ENCODE peak calls at places on chromosomes 7 and 10, in six cellular contexts. One of them, this sample, is unnamed.

GRCh38 chr10:132938472-132939329 is 3.7 kb downstream of the CFAP46 start:
- DNase-seq in A549: no peak
- DNase-seq in transverse colon: no peak
- DNase-seq in ovary: peak
- DNase-seq in body of pancreas: no peak
- DNase-seq in testis: no peak
- DNase-seq in this sample: no peak

GRCh38 chr7:124035706-124036105 is 2.8 kb upstream of the TMEM229A start:
- DNase-seq in A549: no peak
- DNase-seq in transverse colon: no peak
- DNase-seq in ovary: no peak
- DNase-seq in body of pancreas: no peak
- DNase-seq in testis: no peak
- DNase-seq in this sample: no peak

GRCh38 chr10:55033061-55033460 is 232.0 kb upstream of the PCDH15 start:
- DNase-seq in A549: no peak
- DNase-seq in transverse colon: no peak
- DNase-seq in ovary: no peak
- DNase-seq in body of pancreas: no peak
- DNase-seq in testis: no peak
- DNase-seq in this sample: no peak

GRCh38 chr10:72744566-72744965 is 52.6 kb downstream of the MCU start:
- DNase-seq in A549: no peak
- DNase-seq in transverse colon: no peak
- DNase-seq in ovary: no peak
- DNase-seq in body of pancreas: no peak
- DNase-seq in testis: no peak
- DNase-seq in this sample: no peak

GRCh38 chr10:28734940-28735759 is 57.8 kb downstream of the BAMBI start:
- DNase-seq in A549: peak
- DNase-seq in transverse colon: no peak
- DNase-seq in ovary: no peak
- DNase-seq in body of pancreas: no peak
- DNase-seq in testis: no peak
- DNase-seq in this sample: peak

GRCh38 chr10:12130237-12130872 is 878 bp downstream of the SEC61A2 start:
- DNase-seq in A549: peak
- DNase-seq in transverse colon: peak
- DNase-seq in ovary: no peak
- DNase-seq in body of pancreas: peak
- DNase-seq in testis: peak
- DNase-seq in this sample: peak

GRCh38 chr10:97689637-97690036 is 2.6 kb upstream of the AVPI1 start:
- DNase-seq in A549: peak
- DNase-seq in transverse colon: no peak
- DNase-seq in ovary: no peak
- DNase-seq in body of pancreas: no peak
- DNase-seq in testis: no peak
- DNase-seq in this sample: peak

GRCh38 chr10:132392811-132393694 is 3.9 kb upstream of the PWWP2B start:
- DNase-seq in A549: no peak
- DNase-seq in transverse colon: peak
- DNase-seq in ovary: peak
- DNase-seq in body of pancreas: peak
- DNase-seq in testis: no peak
- DNase-seq in this sample: peak

GRCh38 chr10:26869528-26869927 is 8.8 kb upstream of the ABI1 start:
- DNase-seq in A549: no peak
- DNase-seq in transverse colon: no peak
- DNase-seq in ovary: no peak
- DNase-seq in body of pancreas: peak
- DNase-seq in testis: no peak
- DNase-seq in this sample: no peak

GRCh38 chr7:37220664-37221063 is 228.0 kb downstream of the ELMO1 start:
- DNase-seq in A549: no peak
- DNase-seq in transverse colon: no peak
- DNase-seq in ovary: no peak
- DNase-seq in body of pancreas: no peak
- DNase-seq in testis: no peak
- DNase-seq in this sample: no peak

GRCh38 chr7:73702665-73703064 is 16.8 kb downstream of the STX1A start:
- DNase-seq in A549: no peak
- DNase-seq in transverse colon: no peak
- DNase-seq in ovary: no peak
- DNase-seq in body of pancreas: no peak
- DNase-seq in testis: no peak
- DNase-seq in this sample: no peak

GRCh38 chr7:116733924-116734591 is 62.1 kb downstream of the MET start:
- DNase-seq in A549: no peak
- DNase-seq in transverse colon: no peak
- DNase-seq in ovary: no peak
- DNase-seq in body of pancreas: peak
- DNase-seq in testis: no peak
- DNase-seq in this sample: no peak

GRCh38 chr7:17638727-17639126 is 301.6 kb downstream of the SNX13 start:
- DNase-seq in A549: no peak
- DNase-seq in transverse colon: no peak
- DNase-seq in ovary: no peak
- DNase-seq in body of pancreas: no peak
- DNase-seq in testis: no peak
- DNase-seq in this sample: no peak

GRCh38 chr10:26486985-26487850 is 49.1 kb downstream of the APBB1IP start:
- DNase-seq in A549: peak
- DNase-seq in transverse colon: peak
- DNase-seq in ovary: no peak
- DNase-seq in body of pancreas: no peak
- DNase-seq in testis: no peak
- DNase-seq in this sample: peak

GRCh38 chr10:128540806-128541739 is 414.9 kb upstream of the MKI67 start:
- DNase-seq in A549: no peak
- DNase-seq in transverse colon: peak
- DNase-seq in ovary: no peak
- DNase-seq in body of pancreas: peak
- DNase-seq in testis: peak
- DNase-seq in this sample: no peak

GRCh38 chr7:6398943-6399342 is 48.8 kb downstream of the DAGLB start:
- DNase-seq in A549: no peak
- DNase-seq in transverse colon: no peak
- DNase-seq in ovary: no peak
- DNase-seq in body of pancreas: no peak
- DNase-seq in testis: no peak
- DNase-seq in this sample: no peak

GRCh38 chr7:95509199-95509598 is 23.5 kb downstream of the ASB4 start:
- DNase-seq in A549: no peak
- DNase-seq in transverse colon: no peak
- DNase-seq in ovary: no peak
- DNase-seq in body of pancreas: peak
- DNase-seq in testis: no peak
- DNase-seq in this sample: peak

GRCh38 chr10:62632071-62632809 is 172.3 kb upstream of the ADO start:
- DNase-seq in A549: no peak
- DNase-seq in transverse colon: peak
- DNase-seq in ovary: no peak
- DNase-seq in body of pancreas: no peak
- DNase-seq in testis: peak
- DNase-seq in this sample: no peak

GRCh38 chr7:46486264-46487206 is 565.5 kb upstream of the IGFBP3 start:
- DNase-seq in A549: peak
- DNase-seq in transverse colon: peak
- DNase-seq in ovary: peak
- DNase-seq in body of pancreas: peak
- DNase-seq in testis: no peak
- DNase-seq in this sample: no peak

GRCh38 chr10:117710181-117710798 is 167.7 kb downstream of the EMX2 start:
- DNase-seq in A549: peak
- DNase-seq in transverse colon: no peak
- DNase-seq in ovary: no peak
- DNase-seq in body of pancreas: no peak
- DNase-seq in testis: peak
- DNase-seq in this sample: no peak
- H3K4me3 ChIP-seq in A549: no peak
- H3K4me3 ChIP-seq in transverse colon: no peak
- H3K4me3 ChIP-seq in ovary: no peak
- H3K4me3 ChIP-seq in body of pancreas: no peak
- H3K4me3 ChIP-seq in testis: no peak
- H3K4me3 ChIP-seq in this sample: no peak

GRCh38 chr10:110260746-110261477 is 43.8 kb downstream of the SMNDC1 start:
- DNase-seq in A549: no peak
- DNase-seq in transverse colon: no peak
- DNase-seq in ovary: no peak
- DNase-seq in body of pancreas: no peak
- DNase-seq in testis: no peak
- DNase-seq in this sample: no peak

GRCh38 chr10:110259317-110259716 is 45.4 kb downstream of the SMNDC1 start:
- DNase-seq in A549: no peak
- DNase-seq in transverse colon: no peak
- DNase-seq in ovary: no peak
- DNase-seq in body of pancreas: no peak
- DNase-seq in testis: no peak
- DNase-seq in this sample: no peak

GRCh38 chr10:110263164-110263563 is 41.6 kb downstream of the SMNDC1 start:
- DNase-seq in A549: no peak
- DNase-seq in transverse colon: no peak
- DNase-seq in ovary: no peak
- DNase-seq in body of pancreas: no peak
- DNase-seq in testis: no peak
- DNase-seq in this sample: no peak

GRCh38 chr10:110254467-110254866 is 47.1 kb downstream of the MXI1 start:
- DNase-seq in A549: no peak
- DNase-seq in transverse colon: no peak
- DNase-seq in ovary: no peak
- DNase-seq in body of pancreas: no peak
- DNase-seq in testis: no peak
- DNase-seq in this sample: no peak

DNA sequence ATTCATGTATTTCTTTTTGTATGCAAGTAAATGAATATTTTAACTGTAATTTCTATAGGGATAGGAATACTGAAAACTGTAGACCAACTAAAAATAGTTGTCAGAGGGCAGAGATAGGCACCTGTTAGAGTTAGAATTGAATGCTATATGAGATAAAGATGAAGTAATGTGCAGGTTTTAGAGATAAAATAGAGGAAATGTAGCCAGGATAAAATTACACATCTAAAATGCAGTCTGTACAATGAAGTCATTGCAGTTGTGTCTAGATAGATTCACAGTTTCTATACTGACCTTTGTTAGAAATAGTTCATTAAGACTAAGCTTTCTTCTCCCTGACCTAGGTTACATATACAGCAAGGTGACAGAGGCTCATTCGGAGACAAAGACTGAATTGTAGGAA is 46.2 kb downstream of the SMNDC1 start:
- DNase-seq in A549: no peak
- DNase-seq in transverse colon: no peak
- DNase-seq in ovary: no peak
- DNase-seq in body of pancreas: no peak
- DNase-seq in testis: no peak
- DNase-seq in this sample: no peak
- TF ChIP-seq POLR2A in A549: no peak
- TF ChIP-seq POLR2A in transverse colon: no peak
- TF ChIP-seq POLR2A in ovary: no peak
- TF ChIP-seq POLR2A in body of pancreas: no peak
- TF ChIP-seq POLR2A in testis: no peak
- TF ChIP-seq POLR2A in this sample: no peak

GRCh38 chr10:75657351-75657750 is 225.9 kb downstream of the LRMDA start:
- DNase-seq in A549: no peak
- DNase-seq in transverse colon: no peak
- DNase-seq in ovary: no peak
- DNase-seq in body of pancreas: no peak
- DNase-seq in testis: no peak
- DNase-seq in this sample: no peak
- H3K4me3 ChIP-seq in A549: no peak
- H3K4me3 ChIP-seq in transverse colon: no peak
- H3K4me3 ChIP-seq in ovary: no peak
- H3K4me3 ChIP-seq in body of pancreas: no peak
- H3K4me3 ChIP-seq in testis: no peak
- H3K4me3 ChIP-seq in this sample: no peak

GRCh38 chr7:152641384-152641783 is 34.6 kb downstream of the XRCC2 start:
- DNase-seq in A549: no peak
- DNase-seq in transverse colon: no peak
- DNase-seq in ovary: no peak
- DNase-seq in body of pancreas: no peak
- DNase-seq in testis: no peak
- DNase-seq in this sample: no peak

GRCh38 chr7:152649220-152649619 is 26.7 kb downstream of the XRCC2 start:
- DNase-seq in A549: no peak
- DNase-seq in transverse colon: no peak
- DNase-seq in ovary: no peak
- DNase-seq in body of pancreas: no peak
- DNase-seq in testis: no peak
- DNase-seq in this sample: no peak

GRCh38 chr7:152640829-152641228 is 35.1 kb downstream of the XRCC2 start:
- DNase-seq in A549: no peak
- DNase-seq in transverse colon: no peak
- DNase-seq in ovary: no peak
- DNase-seq in body of pancreas: no peak
- DNase-seq in testis: no peak
- DNase-seq in this sample: no peak

GRCh38 chr7:152647009-152647408 is 28.9 kb downstream of the XRCC2 start:
- DNase-seq in A549: no peak
- DNase-seq in transverse colon: no peak
- DNase-seq in ovary: no peak
- DNase-seq in body of pancreas: no peak
- DNase-seq in testis: no peak
- DNase-seq in this sample: no peak

GRCh38 chr7:152643979-152644559 is 31.9 kb downstream of the XRCC2 start:
- DNase-seq in A549: no peak
- DNase-seq in transverse colon: no peak
- DNase-seq in ovary: no peak
- DNase-seq in body of pancreas: no peak
- DNase-seq in testis: no peak
- DNase-seq in this sample: no peak
- TF ChIP-seq POLR2A in A549: no peak
- TF ChIP-seq POLR2A in transverse colon: no peak
- TF ChIP-seq POLR2A in ovary: no peak
- TF ChIP-seq POLR2A in body of pancreas: no peak
- TF ChIP-seq POLR2A in testis: no peak
- TF ChIP-seq POLR2A in this sample: no peak

GRCh38 chr7:23467281-23467680 is 3.0 kb downstream of the IGF2BP3 start:
- DNase-seq in A549: no peak
- DNase-seq in transverse colon: no peak
- DNase-seq in ovary: no peak
- DNase-seq in body of pancreas: no peak
- DNase-seq in testis: no peak
- DNase-seq in this sample: no peak
- H3K4me3 ChIP-seq in A549: peak
- H3K4me3 ChIP-seq in transverse colon: no peak
- H3K4me3 ChIP-seq in ovary: no peak
- H3K4me3 ChIP-seq in body of pancreas: no peak
- H3K4me3 ChIP-seq in testis: peak
- H3K4me3 ChIP-seq in this sample: no peak

GRCh38 chr7:139699640-139700504 is 77.9 kb downstream of the HIPK2 start:
- DNase-seq in A549: no peak
- DNase-seq in transverse colon: no peak
- DNase-seq in ovary: no peak
- DNase-seq in body of pancreas: no peak
- DNase-seq in testis: no peak
- DNase-seq in this sample: no peak
- TF ChIP-seq POLR2A in A549: no peak
- TF ChIP-seq POLR2A in transverse colon: no peak
- TF ChIP-seq POLR2A in ovary: no peak
- TF ChIP-seq POLR2A in body of pancreas: no peak
- TF ChIP-seq POLR2A in testis: no peak
- TF ChIP-seq POLR2A in this sample: no peak

This sample was measured in adrenal gland.